ENCODE peak calls at places on chromosomes 7 and 10, in four cellular contexts. Y is prostate gland, B is NB4, D is AG04450. U is an unnamed sample.

GRCh38 chr7:159031135-159031701 is 113.4 kb downstream of the VIPR2 start:
- DNase-seq in Y (peak; percentile 3), B (peak; percentile 20), D (no peak), U (no peak)

GRCh38 chr7:80934286-80934685 is 15.4 kb upstream of the SEMA3C start:
- DNase-seq in Y (no peak), B (no peak), D (no peak), U (no peak)

GRCh38 chr7:105565190-105565589 is 16.1 kb downstream of the EFCAB10 start:
- DNase-seq in Y (no peak), B (no peak), D (no peak), U (no peak)

GRCh38 chr10:116417821-116418220 is 9.8 kb upstream of the PNLIPRP3 start:
- DNase-seq in Y (no peak), B (no peak), D (no peak), U (no peak)

GRCh38 chr7:142338633-142339501 is 81.0 kb upstream of the PRSS58 start:
- DNase-seq in Y (no peak), B (peak; percentile 44), D (no peak), U (peak; percentile 47)

GRCh38 chr7:124057872-124058271 is 25.0 kb upstream of the TMEM229A start:
- DNase-seq in Y (no peak), B (no peak), D (no peak), U (no peak)

GRCh38 chr10:116056445-116057293 is 216.3 kb downstream of the GFRA1 start:
- DNase-seq in Y (no peak), B (no peak), D (no peak), U (peak; percentile 34)

GRCh38 chr10:131784363-131785120 is 116.3 kb upstream of the PPP2R2D start:
- DNase-seq in Y (no peak), B (no peak), D (no peak), U (no peak)

GRCh38 chr7:85479918-85480658 is 293.2 kb upstream of the SEMA3D start:
- DNase-seq in Y (no peak), B (no peak), D (no peak), U (peak; percentile 90)

GRCh38 chr10:19811517-19811916 is 4.7 kb upstream of the PLXDC2 start:
- DNase-seq in Y (no peak), B (no peak), D (no peak), U (peak; percentile 55)

GRCh38 chr7:43764807-43765491 is 6.5 kb downstream of the BLVRA start:
- DNase-seq in Y (peak; percentile 24), B (peak; percentile 34), D (no peak), U (peak; percentile 63)

GRCh38 chr7:2930310-2931033 is 86.4 kb upstream of the GNA12 start:
- DNase-seq in Y (no peak), B (no peak), D (no peak), U (no peak)

GRCh38 chr7:71424166-71424803 is 292.3 kb downstream of the GALNT17 start:
- DNase-seq in Y (no peak), B (no peak), D (no peak), U (peak; percentile 29)

GRCh38 chr7:128783143-128783799 is 7.7 kb upstream of the OPN1SW start:
- DNase-seq in Y (peak; percentile 25), B (peak; percentile 76), D (peak; percentile 66), U (peak; percentile 91)

GRCh38 chr10:129793479-129793878 is 170.6 kb downstream of the EBF3 start:
- DNase-seq in Y (no peak), B (peak; percentile 39), D (no peak), U (no peak)

GRCh38 chr10:77578583-77579227 is 58.9 kb downstream of the KCNMA1 start:
- DNase-seq in Y (no peak), B (no peak), D (no peak), U (peak; percentile 44)

GRCh38 chr7:74174606-74175082 is 488 bp downstream of the EIF4H start:
- DNase-seq in Y (peak; percentile 20), B (peak; percentile 78), D (no peak), U (peak; percentile 51)

GRCh38 chr7:154795437-154795836 is 207.5 kb downstream of the PAXIP1 start:
- DNase-seq in Y (no peak), B (no peak), D (no peak), U (no peak)

GRCh38 chr10:110860576-110861241 is 11.0 kb upstream of the PDCD4 start:
- DNase-seq in Y (no peak), B (peak; percentile 43), D (no peak), U (no peak)

GRCh38 chr7:55474944-55475911 is 97.1 kb downstream of the VOPP1 start:
- DNase-seq in Y (no peak), B (no peak), D (no peak), U (no peak)

GRCh38 chr10:2508971-2509605 is 558.3 kb upstream of the PFKP start:
- DNase-seq in Y (no peak), B (peak; percentile 0), D (no peak), U (peak; percentile 37)

GRCh38 chr7:95470452-95470851 is 15.3 kb upstream of the ASB4 start:
- DNase-seq in Y (no peak), B (peak; percentile 81), D (no peak), U (peak; percentile 68)

GRCh38 chr7:70618020-70618551 is 513.9 kb upstream of the GALNT17 start:
- DNase-seq in Y (no peak), B (no peak), D (no peak), U (no peak)

GRCh38 chr7:58316-58715 is 134.1 kb upstream of the FAM20C start:
- DNase-seq in Y (no peak), B (no peak), D (no peak), U (no peak)

GRCh38 chr10:114173680-114174461 is at the start of gene CCDC186:
- DNase-seq in Y (peak; percentile 99), B (peak; percentile 94), D (peak; percentile 50), U (peak; percentile 80)

GRCh38 chr10:116274141-116274861 is 1.3 kb upstream of the GFRA1 start:
- DNase-seq in Y (no peak), B (no peak), D (no peak), U (no peak)

GRCh38 chr7:140876519-140877248 is 48.0 kb downstream of the BRAF start:
- DNase-seq in Y (no peak), B (peak; percentile 78), D (peak; percentile 23), U (peak; percentile 84)

GRCh38 chr10:71397340-71398212 is 856 bp downstream of the CDH23 start:
- DNase-seq in Y (no peak), B (no peak), D (no peak), U (no peak)

GRCh38 chr7:125526958-125527357 is 597.3 kb upstream of the POT1 start:
- DNase-seq in Y (no peak), B (no peak), D (no peak), U (no peak)

GRCh38 chr7:94998951-94999350 is 91.6 kb downstream of the PPP1R9A start:
- DNase-seq in Y (no peak), B (no peak), D (no peak), U (no peak)

GRCh38 chr7:134992626-134993179 is 6.4 kb downstream of the AGBL3 start:
- DNase-seq in Y (no peak), B (no peak), D (no peak), U (peak; percentile 17)

GRCh38 chr7:134415700-134416099 is 43.2 kb downstream of the AKR1B1 start:
- DNase-seq in Y (no peak), B (no peak), D (no peak), U (peak; percentile 25)

GRCh38 chr10:117164878-117165556 is 26.9 kb upstream of the VAX1 start:
- DNase-seq in Y (no peak), B (no peak), D (no peak), U (no peak)

GRCh38 chr7:78019457-78020130 is 221.0 kb downstream of the PHTF2 start:
- DNase-seq in Y (peak; percentile 91), B (peak; percentile 85), D (peak; percentile 34), U (peak; percentile 65)

GRCh38 chr7:156003220-156004162 is 191.2 kb upstream of the SHH start:
- DNase-seq in Y (no peak), B (no peak), D (no peak), U (no peak)

GRCh38 chr7:12025246-12025645 is 185.8 kb upstream of the TMEM106B start:
- DNase-seq in Y (no peak), B (no peak), D (no peak), U (peak; percentile 21)

GRCh38 chr10:33675235-33675634 is 340.8 kb upstream of the NRP1 start:
- DNase-seq in Y (no peak), B (no peak), D (no peak), U (no peak)

GRCh38 chr10:111993872-111994426 is 189.6 kb downstream of the GPAM start:
- DNase-seq in Y (no peak), B (no peak), D (no peak), U (no peak)

GRCh38 chr10:111986079-111986478 is 197.5 kb downstream of the GPAM start:
- DNase-seq in Y (no peak), B (no peak), D (no peak), U (peak; percentile 91)

GRCh38 chr10:111993321-111993720 is 190.2 kb downstream of the GPAM start:
- DNase-seq in Y (no peak), B (no peak), D (no peak), U (no peak)

GRCh38 chr10:111989136-111990050 is 194.2 kb downstream of the GPAM start:
- DNase-seq in Y (no peak), B (no peak), D (no peak), U (no peak)

DNA sequence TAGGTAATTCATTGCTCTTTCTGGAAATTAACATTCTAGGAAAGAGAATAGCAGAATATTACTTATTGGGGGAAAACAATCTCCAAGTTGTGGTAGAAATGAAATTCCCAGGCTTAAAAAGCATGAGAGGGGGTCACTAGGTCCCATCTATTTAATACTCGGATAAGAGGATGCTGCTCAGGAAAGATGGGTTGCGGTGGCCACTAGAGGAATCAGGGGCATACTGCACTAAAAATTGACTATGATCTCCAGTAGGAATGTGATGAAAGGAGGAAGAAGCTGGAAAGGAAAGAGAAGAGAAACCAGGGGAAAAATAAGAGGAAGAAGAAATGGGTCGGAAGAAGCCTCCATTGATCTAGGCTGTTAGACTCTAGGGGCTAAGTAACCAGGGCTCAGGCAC is 192.8 kb downstream of the GPAM start:
- DNase-seq in Y (no peak), B (no peak), D (no peak), U (peak; percentile 37)
- TF ChIP-seq CTCF in Y (no peak), B (no peak), D (no peak), U (peak; percentile 54)

GRCh38 chr10:104350146-104350635 is 3.4 kb upstream of the CFAP58 start:
- DNase-seq in Y (peak; percentile 34), B (peak; percentile 77), D (no peak), U (peak; percentile 84)
- H3K4me3 ChIP-seq in Y (no peak overlapping the region), B (no peak overlapping the region), D (peak overlapping the region; percentile 13), U (no peak overlapping the region)

GRCh38 chr7:4854916-4855315 is 6.9 kb downstream of the PAPOLB start:
- DNase-seq in Y (no peak), B (no peak), D (no peak), U (no peak)

GRCh38 chr7:4845740-4846142 is 16.1 kb downstream of the PAPOLB start:
- DNase-seq in Y (no peak), B (peak; percentile 87), D (no peak), U (peak; percentile 7)

GRCh38 chr7:4851459-4852422 is 10.1 kb downstream of the PAPOLB start:
- DNase-seq in Y (no peak), B (peak; percentile 87), D (no peak), U (peak; percentile 22)

GRCh38 chr7:4850262-4850795 is 11.5 kb downstream of the PAPOLB start:
- DNase-seq in Y (no peak), B (no peak), D (no peak), U (no peak)

DNA sequence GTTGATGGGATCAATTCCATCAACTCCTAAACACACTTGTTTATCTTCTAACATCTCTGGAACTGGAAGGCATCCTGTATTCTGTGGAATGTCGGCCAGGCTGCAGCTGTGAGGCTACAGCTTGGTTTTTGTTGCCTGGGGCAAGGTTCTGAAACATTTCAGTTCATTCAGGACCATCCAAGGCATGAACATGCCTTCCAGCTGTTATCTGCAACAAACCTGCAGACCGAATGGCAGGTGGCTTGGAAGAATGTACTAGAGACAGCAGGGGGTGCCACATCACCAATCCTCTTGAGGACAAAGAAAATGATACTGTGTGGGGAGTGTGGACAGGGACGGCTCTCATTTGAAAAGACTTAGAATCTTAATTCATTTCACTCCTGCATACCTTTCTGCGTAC is 12.4 kb downstream of the PAPOLB start:
- DNase-seq in Y (peak; percentile 28), B (peak; percentile 71), D (no peak), U (peak; percentile 38)
- TF ChIP-seq CTCF in Y (peak; percentile 43), B (peak; percentile 42), D (peak; percentile 36), U (peak; percentile 29)

GRCh38 chr7:32163141-32163806 is 93.1 kb upstream of the PDE1C start:
- DNase-seq in Y (no peak), B (no peak), D (no peak), U (peak; percentile 88)
- H3K4me3 ChIP-seq in Y (no peak overlapping the region), B (no peak overlapping the region), D (no peak overlapping the region), U (no peak overlapping the region)